ENCODE peak calls at places on chromosome X, in four cellular contexts. M is A549, L is HepG2, B is transverse colon. J is an unnamed sample. For H3K4me1, the result is how much of the 10 kb centered on the place peaks cover.

GRCh38 chrX:149825424-149825823 is 43.7 kb downstream of the MAGEA9 start:
- DNase-seq in M (peak), L (peak), B (peak), J (no peak)

GRCh38 chrX:150692837-150693781 is at the start of gene MTMR1:
- DNase-seq in B (peak), M (no peak), L (no peak), J (peak)

GRCh38 chrX:85114776-85115175 is 111.1 kb downstream of the APOOL start:
- DNase-seq in B (no peak), L (no peak), M (no peak), J (no peak)

GRCh38 chrX:118603981-118604380 is 108.4 kb downstream of the DOCK11 start:
- DNase-seq in L (peak), B (peak), M (peak), J (peak)

GRCh38 chrX:2677764-2678163 is 13.3 kb upstream of the CD99 start:
- DNase-seq in L (no peak), B (peak), M (peak), J (peak)

GRCh38 chrX:131812847-131813825 is 210.0 kb upstream of the STK26 start:
- DNase-seq in B (peak), M (peak), L (no peak), J (peak)

GRCh38 chrX:154717824-154718223 is 33.1 kb downstream of the GAB3 start:
- DNase-seq in L (no peak), B (peak), M (no peak), J (no peak)

GRCh38 chrX:54978448-54978847 is 15.5 kb downstream of the PFKFB1 start:
- DNase-seq in M (peak), B (no peak), L (peak), J (no peak)

GRCh38 chrX:10110984-10111363 is 45.8 kb upstream of the CLCN4 start:
- DNase-seq in L (no peak), B (no peak), M (no peak), J (no peak)

GRCh38 chrX:19791562-19791961 is 95.8 kb downstream of the SH3KBP1 start:
- DNase-seq in B (no peak), L (no peak), M (no peak), J (no peak)

GRCh38 chrX:55490974-55491373 is 1.3 kb upstream of the USP51 start:
- DNase-seq in L (no peak), M (no peak), B (no peak), J (no peak)

GRCh38 chrX:73922856-73923429 is 359.9 kb downstream of the CHIC1 start:
- DNase-seq in B (no peak), L (no peak), M (no peak), J (no peak)

GRCh38 chrX:55867254-55867653 is 149.7 kb downstream of the RRAGB start:
- DNase-seq in L (no peak), M (no peak), B (no peak), J (no peak)

GRCh38 chrX:11472381-11472780 is 179.2 kb downstream of the AMELX start:
- DNase-seq in L (no peak), M (no peak), B (no peak), J (no peak)

GRCh38 chrX:79081895-79082512 is 62.5 kb upstream of the GPR174 start:
- DNase-seq in M (peak), B (no peak), L (no peak), J (no peak)

GRCh38 chrX:78123190-78123589 is 16.3 kb downstream of the TAF9B start:
- DNase-seq in M (no peak), L (no peak), B (no peak), J (no peak)

GRCh38 chrX:15160558-15160957 is 109.3 kb downstream of the ASB9 start:
- DNase-seq in L (no peak), M (no peak), B (no peak), J (no peak)
- H3K4me1 ChIP-seq in L (under half), M (under half), B (under half), J (under half)

DNA sequence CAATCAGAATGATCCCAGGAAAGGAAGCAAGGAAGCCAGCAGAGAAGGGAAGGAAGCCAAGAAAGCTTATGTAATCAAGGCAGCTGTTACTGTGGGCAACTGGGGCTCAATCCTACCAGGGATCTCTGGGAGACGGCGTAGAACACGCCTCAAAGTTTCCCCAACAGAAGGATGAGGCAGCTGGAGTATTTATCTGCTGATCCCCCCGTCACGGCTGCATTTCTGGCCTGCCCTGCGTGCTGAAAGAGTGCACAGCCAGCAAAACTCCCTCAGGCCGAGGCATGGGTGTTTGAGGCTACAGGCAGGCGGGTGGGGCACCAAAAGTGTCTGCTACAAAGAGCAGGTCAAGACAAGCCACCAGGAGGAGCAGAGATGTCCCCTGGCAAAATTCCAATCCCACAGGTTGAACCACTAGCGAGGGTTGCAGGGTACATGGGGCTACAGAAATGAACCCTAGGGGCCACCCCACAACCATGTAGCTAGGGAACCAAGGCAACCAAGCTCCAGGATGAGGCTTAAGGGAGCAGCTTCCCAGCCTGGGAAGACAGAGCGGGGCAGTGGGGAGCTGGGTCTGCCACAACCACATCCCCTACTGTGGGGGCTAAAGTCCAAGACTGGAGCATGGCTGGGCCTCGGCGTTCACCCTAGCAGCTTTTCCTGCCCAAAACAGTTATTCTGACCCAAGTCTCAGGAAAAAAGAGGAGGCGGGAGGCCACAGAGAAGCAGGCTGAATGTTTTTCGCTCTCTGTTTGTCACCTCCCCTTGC is 113.4 kb downstream of the BCOR start:
- DNase-seq in M (no peak), L (no peak), B (no peak), J (peak)
- H3K27ac ChIP-seq in M (no peak), L (no peak), B (no peak), J (no peak)

DNA sequence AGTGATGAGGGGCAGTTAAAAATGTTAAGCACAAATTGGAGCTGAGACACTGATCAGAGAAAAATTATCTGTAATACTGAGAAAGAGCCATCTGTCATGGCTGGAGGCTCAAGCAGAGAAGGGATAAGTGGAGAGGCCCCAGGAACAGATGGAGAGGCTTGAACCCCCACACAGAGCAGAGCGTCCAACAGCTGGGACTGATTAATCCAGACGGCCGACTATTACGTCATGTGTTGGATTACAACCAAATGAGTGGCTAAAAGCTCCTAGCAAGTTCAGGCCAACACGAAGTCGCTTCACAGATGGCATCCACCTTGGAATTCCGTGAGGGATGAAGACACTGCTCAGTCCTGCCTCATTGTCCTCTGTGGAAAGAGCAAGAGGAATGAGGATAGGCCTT is 57.7 kb upstream of the ATXN3L start:
- DNase-seq in B (no peak), M (no peak), L (no peak), J (no peak)
- TF ChIP-seq EP300 in B (no peak), M (no peak), L (no peak), J (no peak)

GRCh38 chrX:48965959-48966358 is 5.7 kb downstream of the KCND1 start:
- DNase-seq in M (no peak), B (no peak), L (no peak), J (no peak)
- H3K4me1 ChIP-seq in M (under half), B (under half), L (under half), J (under half)

J was measured in ovary.